ENCODE peak calls at places on chromosome 12, in seven cellular contexts. X is hypothalamus; R is HuH-7; H is NCI-H510A treated with DMSO at 0.1 percent for 48 hours; L is AG08395; Q is hippocampal formation; A is stimulated activated CD4-positive, alpha-beta T cell treated with anti-CD3 and anti-CD28 coated beads, Interleukin-2, amount 100 ng/mL, for 48 hours. G is an unnamed sample.

GRCh38 chr12:26192142-26192541 is 3.2 kb upstream of the SSPN start:
- DNase-seq in X (no peak), R (no peak), H (no peak), L (no peak), Q (no peak), A (no peak), G (no peak)

GRCh38 chr12:67651380-67651695 is 2.8 kb downstream of the DYRK2 start:
- DNase-seq in X (no peak), R (peak), H (no peak), L (peak), Q (peak), A (no peak), G (no peak)

GRCh38 chr12:116213014-116213413 is 64.5 kb downstream of the MED13L start:
- DNase-seq in X (no peak), R (no peak), H (no peak), L (no peak), Q (no peak), A (no peak), G (no peak)

GRCh38 chr12:120367252-120367923 is 1.6 kb downstream of the MSI1 start:
- DNase-seq in X (no peak), R (peak), H (no peak), L (no peak), Q (no peak), A (no peak), G (no peak)

GRCh38 chr12:54265364-54265812 is 14.5 kb downstream of the CBX5 start:
- DNase-seq in X (no peak), R (no peak), H (no peak), L (no peak), Q (no peak), A (no peak), G (no peak)

GRCh38 chr12:54980341-54980740 is 4.2 kb downstream of the TESPA1 start:
- DNase-seq in X (no peak), R (no peak), H (no peak), L (no peak), Q (no peak), A (no peak), G (no peak)

GRCh38 chr12:89760783-89761182 is 52.1 kb upstream of the ATP2B1 start:
- DNase-seq in X (no peak), R (no peak), H (no peak), L (no peak), Q (no peak), A (no peak), G (no peak)

GRCh38 chr12:92044435-92044834 is 101.2 kb downstream of the BTG1 start:
- DNase-seq in X (no peak), R (no peak), H (no peak), L (no peak), Q (no peak), A (no peak), G (no peak)

GRCh38 chr12:50822082-50822481 is 20.6 kb upstream of the TMPRSS12 start:
- DNase-seq in X (no peak), R (no peak), H (no peak), L (no peak), Q (no peak), A (no peak), G (no peak)

GRCh38 chr12:104695453-104696148 is 238.9 kb downstream of the CHST11 start:
- DNase-seq in X (no peak), R (no peak), H (no peak), L (peak), Q (no peak), A (peak), G (no peak)

GRCh38 chr12:4280351-4281163 is 7.0 kb downstream of the CCND2 start:
- DNase-seq in X (no peak), R (no peak), H (no peak), L (no peak), Q (no peak), A (no peak), G (no peak)

GRCh38 chr12:76259660-76260389 is 88.4 kb downstream of the BBS10 start:
- DNase-seq in X (no peak), R (no peak), H (no peak), L (peak), Q (no peak), A (no peak), G (no peak)

GRCh38 chr12:25925064-25925463 is 33.4 kb upstream of the RASSF8 start:
- DNase-seq in X (no peak), R (no peak), H (no peak), L (no peak), Q (no peak), A (no peak), G (no peak)

GRCh38 chr12:31206038-31206670 is 119.8 kb downstream of the SINHCAF start:
- DNase-seq in X (no peak), R (no peak), H (no peak), L (peak), Q (no peak), A (no peak), G (no peak)

G was measured in caudate nucleus.